ENCODE peak calls at places on chromosomes 2 and 18, in five cellular contexts. T, A, F, K and V are unnamed samples. For H3K4me1, the result is how much of the 10 kb centered on the place peaks cover.

GRCh38 chr18:9017170-9017899 is 85.2 kb upstream of the NDUFV2 start:
- DNase-seq in A (peak), F (peak), T (peak), K (peak), V (peak)

GRCh38 chr2:204452464-204453023 is 92.7 kb upstream of the PARD3B start:
- DNase-seq in K (peak), T (peak), A (peak), F (no peak), V (peak)

GRCh38 chr2:38377501-38378258 is 607 bp upstream of the ATL2 start:
- DNase-seq in A (no peak), K (peak), F (no peak), T (peak), V (peak)

GRCh38 chr2:127428057-127428814 is 10.0 kb downstream of the PROC start:
- DNase-seq in F (no peak), A (no peak), T (no peak), K (no peak), V (no peak)

GRCh38 chr2:64913357-64913869 is 75.8 kb upstream of the SLC1A4 start:
- DNase-seq in K (peak), T (peak), F (peak), A (no peak), V (no peak)

GRCh38 chr2:238187618-238188548 is 15.6 kb downstream of the ILKAP start:
- DNase-seq in F (no peak), T (no peak), K (no peak), A (no peak), V (no peak)

GRCh38 chr2:179981085-179981484 is 26.0 kb downstream of the CWC22 start:
- DNase-seq in A (peak), T (no peak), F (no peak), K (no peak), V (peak)

GRCh38 chr2:226118471-226119429 is 680.9 kb downstream of the IRS1 start:
- DNase-seq in A (no peak), T (peak), F (no peak), K (peak), V (peak)

GRCh38 chr2:173101687-173102086 is 26.0 kb downstream of the MAP3K20 start:
- DNase-seq in F (no peak), T (peak), K (no peak), A (no peak), V (peak)

GRCh38 chr18:48326901-48327675 is 82.1 kb downstream of the ZBTB7C start:
- DNase-seq in A (no peak), K (peak), T (no peak), F (no peak), V (peak)

GRCh38 chr2:44796771-44797170 is 144.7 kb upstream of the SIX3 start:
- DNase-seq in K (no peak), A (no peak), T (no peak), F (no peak), V (no peak)

GRCh38 chr2:232458051-232458660 is 2.2 kb downstream of the ALPI start:
- DNase-seq in A (no peak), T (no peak), K (no peak), F (no peak), V (no peak)

GRCh38 chr2:205775091-205775876 is 93.0 kb downstream of the NRP2 start:
- DNase-seq in A (peak), T (no peak), K (peak), F (no peak), V (no peak)

GRCh38 chr2:58976374-58977055 is 735.4 kb upstream of the FANCL start:
- DNase-seq in T (peak), F (no peak), A (no peak), K (no peak), V (no peak)
- H3K4me1 ChIP-seq in T (under half), F (under half), A (under half), K (under half), V (under half)

GRCh38 chr2:119228964-119229363 is 5.3 kb downstream of the STEAP3 start:
- DNase-seq in A (no peak), K (no peak), F (no peak), T (no peak), V (no peak)
- H3K4me1 ChIP-seq in A (under half), K (under half), F (under half), T (half or more), V (half or more)

GRCh38 chr2:241270531-241270930 is 44.9 kb downstream of the HDLBP start:
- DNase-seq in K (no peak), F (peak), T (no peak), A (no peak), V (no peak)
- H3K4me1 ChIP-seq in K (under half), F (under half), T (under half), A (under half), V (under half)

GRCh38 chr2:207896525-207897295 is 127.0 kb upstream of the FZD5 start:
- DNase-seq in A (no peak), F (no peak), K (no peak), T (no peak), V (no peak)

GRCh38 chr2:207898354-207898695 is 127.0 kb downstream of the PLEKHM3 start:
- DNase-seq in K (no peak), A (no peak), T (no peak), F (no peak), V (no peak)

GRCh38 chr2:207897541-207898353 is 127.6 kb downstream of the PLEKHM3 start:
- DNase-seq in T (no peak), F (no peak), A (peak), K (no peak), V (no peak)

GRCh38 chr2:207892676-207893402 is 123.1 kb upstream of the FZD5 start:
- DNase-seq in F (no peak), T (no peak), A (no peak), K (no peak), V (no peak)

DNA sequence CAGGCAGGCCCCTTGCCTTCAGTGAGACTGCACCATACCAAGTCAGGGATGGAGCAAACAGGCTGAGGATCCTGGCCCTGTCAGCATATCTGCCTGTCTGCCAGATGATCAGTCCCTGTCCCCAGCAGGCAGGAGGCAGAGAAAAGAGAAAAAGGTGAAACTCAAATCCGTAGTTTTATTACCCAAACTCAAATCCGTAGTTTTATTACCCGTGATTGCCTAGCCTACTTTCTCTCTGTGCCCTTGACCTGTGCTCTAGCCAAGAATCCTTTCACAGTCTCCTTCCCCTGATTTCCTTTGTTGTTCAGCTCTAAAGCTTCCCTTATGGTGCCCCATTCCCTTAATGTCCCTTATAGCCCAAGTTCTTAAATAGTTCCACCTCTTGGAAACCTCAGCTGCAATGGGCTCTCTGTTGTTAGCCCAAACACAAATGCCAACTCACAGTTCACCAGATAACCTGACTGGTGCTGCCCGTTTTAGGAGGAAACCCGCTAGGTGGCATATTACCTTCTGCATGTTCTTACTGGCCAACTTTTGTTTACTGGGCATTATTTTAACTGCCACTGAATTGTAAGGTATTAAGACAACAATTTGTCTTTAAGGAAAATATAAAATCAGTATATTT is 125.6 kb upstream of the FZD5 start:
- DNase-seq in F (no peak), A (peak), T (no peak), K (no peak), V (no peak)
- H3K4me1 ChIP-seq in F (under half), A (under half), T (under half), K (under half), V (under half)